ENCODE peak calls at places on chromosome 14, in six cellular contexts. E is hepatocyte, V is AG04450, L is endodermal cell, D is uterus, F is IMR-90. G is an unnamed sample. For H3K9me3, the result is how much of the 10 kb centered on the place peaks cover.

GRCh38 chr14:49986344-49987014 is 93.6 kb downstream of the ARF6 start:
- DNase-seq in E (no peak), V (no peak), L (no peak), D (no peak), F (peak), G (no peak)

GRCh38 chr14:102028733-102029132 is 58.1 kb downstream of the HSP90AA1 start:
- DNase-seq in E (peak), V (peak), L (no peak), D (no peak), F (peak), G (peak)

GRCh38 chr14:21990116-21990515 is 316.5 kb upstream of the OR4E1 start:
- DNase-seq in E (no peak), V (no peak), L (no peak), D (no peak), F (no peak), G (peak)

GRCh38 chr14:61524211-61524806 is 171.0 kb upstream of the HIF1A start:
- DNase-seq in E (peak), V (no peak), L (peak), D (no peak), F (peak), G (peak)

GRCh38 chr14:68518910-68519686 is 273.8 kb downstream of the ZFP36L1 start:
- DNase-seq in E (peak), V (no peak), L (no peak), D (no peak), F (peak), G (no peak)

GRCh38 chr14:65195042-65195719 is 92.9 kb upstream of the MAX start:
- DNase-seq in E (no peak), V (no peak), L (no peak), D (no peak), F (no peak), G (no peak)

GRCh38 chr14:59306775-59307174 is 118.3 kb downstream of the DAAM1 start:
- DNase-seq in E (no peak), V (no peak), L (no peak), D (no peak), F (peak), G (peak)

GRCh38 chr14:93096923-93097322 is 18.8 kb downstream of the ITPK1 start:
- DNase-seq in E (no peak), V (no peak), L (no peak), D (no peak), F (no peak), G (no peak)

GRCh38 chr14:29243355-29243754 is 476.8 kb downstream of the FOXG1 start:
- DNase-seq in E (no peak), V (no peak), L (no peak), D (no peak), F (peak), G (no peak)

GRCh38 chr14:48563465-48563864 is 888.1 kb upstream of the MDGA2 start:
- DNase-seq in E (peak), V (no peak), L (peak), D (no peak), F (peak), G (peak)

GRCh38 chr14:92122351-92122677 is 545 bp downstream of the CPSF2 start:
- DNase-seq in E (no peak), V (no peak), L (no peak), D (no peak), F (peak), G (peak)

GRCh38 chr14:24817638-24818053 is 183.7 kb upstream of the GZMB start:
- DNase-seq in E (peak), V (no peak), L (peak), D (no peak), F (peak), G (no peak)

GRCh38 chr14:67411820-67412421 is at the start of gene PLEK2:
- DNase-seq in E (peak), V (no peak), L (no peak), D (no peak), F (no peak), G (peak)

GRCh38 chr14:100504372-100505078 is 82.7 kb downstream of the BEGAIN start:
- DNase-seq in E (no peak), V (no peak), L (no peak), D (no peak), F (peak), G (peak)

GRCh38 chr14:104658325-104658712 is 31.1 kb upstream of the INF2 start:
- DNase-seq in E (no peak), V (no peak), L (no peak), D (no peak), F (no peak), G (no peak)

GRCh38 chr14:90643982-90644510 is 172.2 kb downstream of the TTC7B start:
- DNase-seq in E (no peak), V (no peak), L (no peak), D (no peak), F (no peak), G (no peak)

GRCh38 chr14:100875126-100875525 is 28.4 kb downstream of the RTL1 start:
- DNase-seq in E (no peak), V (no peak), L (no peak), D (no peak), F (no peak), G (no peak)

GRCh38 chr14:100623557-100623956 is 36.3 kb upstream of the BEGAIN start:
- DNase-seq in E (no peak), V (no peak), L (no peak), D (no peak), F (no peak), G (no peak)

GRCh38 chr14:91258021-91258618 is 13.6 kb upstream of the GPR68 start:
- DNase-seq in E (no peak), V (no peak), L (no peak), D (peak), F (peak), G (no peak)

GRCh38 chr14:30034049-30034635 is 106.5 kb upstream of the PRKD1 start:
- DNase-seq in E (no peak), V (no peak), L (peak), D (no peak), F (peak), G (no peak)

GRCh38 chr14:53295985-53296582 is 143.0 kb upstream of the DDHD1 start:
- DNase-seq in E (peak), V (no peak), L (no peak), D (no peak), F (peak), G (peak)

GRCh38 chr14:50303744-50304471 is 8.1 kb downstream of the L2HGDH start:
- DNase-seq in E (peak), V (no peak), L (no peak), D (no peak), F (peak), G (no peak)

GRCh38 chr14:30484976-30485375 is 74.0 kb upstream of the G2E3 start:
- DNase-seq in E (no peak), V (no peak), L (no peak), D (no peak), F (no peak), G (no peak)

GRCh38 chr14:99552572-99553216 is 51.3 kb downstream of the CCDC85C start:
- DNase-seq in E (peak), V (no peak), L (no peak), D (no peak), F (no peak), G (no peak)

GRCh38 chr14:33809456-33809855 is 141.4 kb downstream of the EGLN3 start:
- DNase-seq in E (no peak), V (no peak), L (no peak), D (no peak), F (no peak), G (no peak)

GRCh38 chr14:95495538-95496025 is 20.9 kb downstream of the SYNE3 start:
- DNase-seq in E (no peak), V (no peak), L (no peak), D (no peak), F (no peak), G (no peak)

GRCh38 chr14:104864267-104865068 is 600 bp upstream of the CEP170B start:
- DNase-seq in E (peak), V (no peak), L (peak), D (peak), F (no peak), G (peak)

GRCh38 chr14:93926873-93927571 is at the start of gene FAM181A:
- DNase-seq in E (no peak), V (no peak), L (no peak), D (no peak), F (no peak), G (no peak)

GRCh38 chr14:95597784-95598204 is 62.9 kb downstream of the GLRX5 start:
- DNase-seq in E (peak), V (no peak), L (peak), D (no peak), F (peak), G (no peak)

GRCh38 chr14:61355892-61356325 is 34.5 kb downstream of the PRKCH start:
- DNase-seq in E (peak), V (no peak), L (peak), D (peak), F (peak), G (peak)

GRCh38 chr14:87055007-87055406 is 938.0 kb downstream of the GALC start:
- DNase-seq in E (no peak), V (no peak), L (no peak), D (no peak), F (no peak), G (no peak)

GRCh38 chr14:87052646-87053225 is 940.2 kb downstream of the GALC start:
- DNase-seq in E (no peak), V (no peak), L (no peak), D (no peak), F (no peak), G (no peak)

GRCh38 chr14:87046960-87047359 is 946.0 kb downstream of the GALC start:
- DNase-seq in E (no peak), V (no peak), L (no peak), D (no peak), F (no peak), G (no peak)

GRCh38 chr14:87045956-87046355 is 947.0 kb downstream of the GALC start:
- DNase-seq in E (no peak), V (no peak), L (no peak), D (no peak), F (no peak), G (no peak)

DNA sequence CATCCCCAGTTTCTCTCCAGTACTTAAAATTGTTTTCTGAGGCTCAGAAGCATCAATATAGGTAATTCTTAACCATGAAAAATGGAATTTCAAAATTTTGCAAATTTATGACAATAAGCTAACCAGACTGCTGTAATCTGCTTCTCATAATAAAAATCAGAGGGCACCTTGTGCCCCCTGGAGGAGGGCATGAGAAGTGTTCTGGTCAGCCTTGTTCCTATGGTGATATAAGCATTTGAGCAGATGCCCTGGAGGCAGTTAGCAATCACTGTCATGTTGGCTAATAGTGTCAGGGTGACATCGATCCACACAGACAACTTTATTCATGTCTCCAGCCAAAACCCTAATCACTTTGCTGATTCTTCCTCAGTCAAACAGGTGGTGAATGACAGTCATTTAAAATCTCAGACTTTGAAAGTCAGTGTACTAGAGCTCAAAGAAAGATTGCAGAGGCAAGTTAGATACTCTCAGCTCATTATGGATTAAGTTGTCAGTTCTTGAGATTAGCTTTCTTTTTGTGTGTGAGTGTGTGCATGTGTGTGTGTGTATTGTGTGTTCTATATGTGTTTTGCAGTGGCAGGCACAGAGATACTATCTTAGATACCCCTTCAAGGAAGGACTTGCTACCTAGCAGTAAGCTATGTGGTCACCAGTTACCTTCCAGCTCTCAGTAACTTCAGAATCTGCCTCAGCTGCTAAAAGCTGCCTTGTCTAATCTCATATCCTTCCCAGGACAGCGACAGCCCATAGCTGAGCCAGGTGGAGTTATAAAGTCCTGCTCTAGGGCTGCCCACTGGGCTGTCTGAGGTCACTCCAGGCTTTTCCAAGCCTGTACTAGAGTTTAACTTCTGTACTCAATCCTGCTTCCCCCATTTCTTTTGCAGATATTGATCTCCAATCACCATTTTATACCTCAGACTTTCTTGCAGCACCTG is 942.8 kb downstream of the GALC start:
- DNase-seq in E (peak), V (peak), L (peak), D (no peak), F (peak), G (peak)
- TF ChIP-seq CTCF in E (peak), V (peak), L (peak), D (no peak), F (peak), G (peak)

GRCh38 chr14:87254331-87254730 is 738.7 kb downstream of the GALC start:
- DNase-seq in E (no peak), V (no peak), L (peak), D (no peak), F (no peak), G (no peak)

GRCh38 chr14:87252103-87252502 is 740.9 kb downstream of the GALC start:
- DNase-seq in E (no peak), V (no peak), L (no peak), D (no peak), F (no peak), G (no peak)

GRCh38 chr14:87250992-87251391 is 742.0 kb downstream of the GALC start:
- DNase-seq in E (no peak), V (no peak), L (no peak), D (no peak), F (no peak), G (no peak)

GRCh38 chr14:87260460-87260859 is 732.5 kb downstream of the GALC start:
- DNase-seq in E (no peak), V (no peak), L (no peak), D (no peak), F (no peak), G (no peak)

GRCh38 chr14:87255046-87255445 is 737.9 kb downstream of the GALC start:
- DNase-seq in E (no peak), V (no peak), L (no peak), D (no peak), F (no peak), G (no peak)
- H3K9me3 ChIP-seq in E (under half), V (under half), L (half or more), D (under half), F (under half), G (under half)

GRCh38 chr14:55126932-55127490 is 2.0 kb upstream of the LGALS3 start:
- DNase-seq in E (peak), V (no peak), L (no peak), D (no peak), F (no peak), G (no peak)
- H3K27ac ChIP-seq in E (peak), V (no peak), L (no peak), D (no peak), F (no peak), G (peak)

GRCh38 chr14:40271480-40271879 is 839.2 kb upstream of the FBXO33 start:
- DNase-seq in E (no peak), V (no peak), L (no peak), D (no peak), F (no peak), G (peak)
- TF ChIP-seq CTCF in E (no peak), V (no peak), L (no peak), D (no peak), F (no peak), G (no peak)

DNA sequence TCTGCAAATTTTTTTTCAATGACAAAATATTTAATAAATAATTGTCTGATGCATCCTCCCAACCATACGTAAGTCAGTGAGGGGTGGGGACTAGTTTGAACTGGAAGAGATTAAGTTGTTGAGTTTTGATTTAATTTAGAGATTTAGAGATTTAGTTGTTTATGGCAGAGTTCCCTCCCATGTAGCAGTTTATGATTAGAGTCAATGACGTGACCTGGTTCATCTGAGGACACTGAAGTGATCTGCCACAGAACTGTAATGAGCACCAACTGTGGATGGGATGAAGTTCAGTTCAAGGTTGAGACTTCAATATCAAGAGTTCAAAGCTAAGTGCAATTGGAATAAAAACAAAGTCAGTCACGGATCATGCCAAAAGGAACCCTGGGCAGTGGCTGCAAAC is 609.3 kb downstream of the NOVA1 start:
- DNase-seq in E (no peak), V (no peak), L (no peak), D (no peak), F (no peak), G (no peak)
- H3K9me3 ChIP-seq in E (under half), V (under half), L (under half), D (under half), F (under half), G (under half)

GRCh38 chr14:25862068-25862467 is 735.8 kb downstream of the NOVA1 start:
- DNase-seq in E (no peak), V (no peak), L (no peak), D (no peak), F (no peak), G (no peak)
- H3K27ac ChIP-seq in E (no peak), V (no peak), L (no peak), D (no peak), F (no peak), G (no peak)

G was measured in PC-3.